ENCODE peak calls at places on chromosomes 1 and 21, in four cellular contexts. One of them, this sample, is unnamed.

GRCh38 chr1:18560692-18561091 is 70.0 kb upstream of the PAX7 start:
- DNase-seq in stimulated activated naive CD8-positive, alpha-beta T cell treated with anti-CD3 and anti-CD28 coated beads, Interleukin-15, Interleukin-2, amounts not matched to agents 100 U/mL and 50 U/mL, for 24 hours: no peak
- DNase-seq in left ventricle myocardium inferior: no peak
- DNase-seq in activated T-cell treated with anti-CD3 and anti-CD28 coated beads for 1 hour: no peak
- DNase-seq in this sample: no peak

GRCh38 chr1:93882269-93882668 is 3.3 kb upstream of the DNTTIP2 start:
- DNase-seq in stimulated activated naive CD8-positive, alpha-beta T cell treated with anti-CD3 and anti-CD28 coated beads, Interleukin-15, Interleukin-2, amounts not matched to agents 100 U/mL and 50 U/mL, for 24 hours: no peak
- DNase-seq in left ventricle myocardium inferior: no peak
- DNase-seq in activated T-cell treated with anti-CD3 and anti-CD28 coated beads for 1 hour: no peak
- DNase-seq in this sample: no peak

GRCh38 chr1:39110325-39110851 is 84.2 kb downstream of the NDUFS5 start:
- DNase-seq in stimulated activated naive CD8-positive, alpha-beta T cell treated with anti-CD3 and anti-CD28 coated beads, Interleukin-15, Interleukin-2, amounts not matched to agents 100 U/mL and 50 U/mL, for 24 hours: no peak
- DNase-seq in left ventricle myocardium inferior: no peak
- DNase-seq in activated T-cell treated with anti-CD3 and anti-CD28 coated beads for 1 hour: no peak
- DNase-seq in this sample: no peak

GRCh38 chr21:35059742-35060141 is 10.6 kb upstream of the RUNX1 start:
- DNase-seq in stimulated activated naive CD8-positive, alpha-beta T cell treated with anti-CD3 and anti-CD28 coated beads, Interleukin-15, Interleukin-2, amounts not matched to agents 100 U/mL and 50 U/mL, for 24 hours: no peak
- DNase-seq in left ventricle myocardium inferior: no peak
- DNase-seq in activated T-cell treated with anti-CD3 and anti-CD28 coated beads for 1 hour: no peak
- DNase-seq in this sample: no peak

GRCh38 chr1:94772230-94772641 is 47.9 kb upstream of the SLC44A3 start:
- DNase-seq in stimulated activated naive CD8-positive, alpha-beta T cell treated with anti-CD3 and anti-CD28 coated beads, Interleukin-15, Interleukin-2, amounts not matched to agents 100 U/mL and 50 U/mL, for 24 hours: no peak
- DNase-seq in left ventricle myocardium inferior: no peak
- DNase-seq in activated T-cell treated with anti-CD3 and anti-CD28 coated beads for 1 hour: no peak
- DNase-seq in this sample: no peak

GRCh38 chr1:9298282-9298681 is 5.6 kb downstream of the SPSB1 start:
- DNase-seq in stimulated activated naive CD8-positive, alpha-beta T cell treated with anti-CD3 and anti-CD28 coated beads, Interleukin-15, Interleukin-2, amounts not matched to agents 100 U/mL and 50 U/mL, for 24 hours: no peak
- DNase-seq in left ventricle myocardium inferior: no peak
- DNase-seq in activated T-cell treated with anti-CD3 and anti-CD28 coated beads for 1 hour: no peak
- DNase-seq in this sample: no peak

GRCh38 chr1:225921734-225922709 is 2.0 kb downstream of the PYCR2 start:
- DNase-seq in stimulated activated naive CD8-positive, alpha-beta T cell treated with anti-CD3 and anti-CD28 coated beads, Interleukin-15, Interleukin-2, amounts not matched to agents 100 U/mL and 50 U/mL, for 24 hours: no peak
- DNase-seq in left ventricle myocardium inferior: no peak
- DNase-seq in activated T-cell treated with anti-CD3 and anti-CD28 coated beads for 1 hour: no peak
- DNase-seq in this sample: no peak

GRCh38 chr1:59138402-59138801 is 158.5 kb upstream of the FGGY start:
- DNase-seq in stimulated activated naive CD8-positive, alpha-beta T cell treated with anti-CD3 and anti-CD28 coated beads, Interleukin-15, Interleukin-2, amounts not matched to agents 100 U/mL and 50 U/mL, for 24 hours: no peak
- DNase-seq in left ventricle myocardium inferior: no peak
- DNase-seq in activated T-cell treated with anti-CD3 and anti-CD28 coated beads for 1 hour: no peak
- DNase-seq in this sample: no peak

GRCh38 chr21:35641271-35642016 is 418.9 kb downstream of the SETD4 start:
- DNase-seq in stimulated activated naive CD8-positive, alpha-beta T cell treated with anti-CD3 and anti-CD28 coated beads, Interleukin-15, Interleukin-2, amounts not matched to agents 100 U/mL and 50 U/mL, for 24 hours: no peak
- DNase-seq in left ventricle myocardium inferior: no peak
- DNase-seq in activated T-cell treated with anti-CD3 and anti-CD28 coated beads for 1 hour: no peak
- DNase-seq in this sample: no peak

GRCh38 chr1:241749041-241749798 is 97.1 kb downstream of the WDR64 start:
- DNase-seq in stimulated activated naive CD8-positive, alpha-beta T cell treated with anti-CD3 and anti-CD28 coated beads, Interleukin-15, Interleukin-2, amounts not matched to agents 100 U/mL and 50 U/mL, for 24 hours: no peak
- DNase-seq in left ventricle myocardium inferior: no peak
- DNase-seq in activated T-cell treated with anti-CD3 and anti-CD28 coated beads for 1 hour: no peak
- DNase-seq in this sample: no peak

GRCh38 chr1:238701024-238701423 is 685.3 kb upstream of the CHRM3 start:
- DNase-seq in stimulated activated naive CD8-positive, alpha-beta T cell treated with anti-CD3 and anti-CD28 coated beads, Interleukin-15, Interleukin-2, amounts not matched to agents 100 U/mL and 50 U/mL, for 24 hours: no peak
- DNase-seq in left ventricle myocardium inferior: no peak
- DNase-seq in activated T-cell treated with anti-CD3 and anti-CD28 coated beads for 1 hour: no peak
- DNase-seq in this sample: no peak

GRCh38 chr1:229171934-229172333 is 99.0 kb upstream of the RAB4A start:
- DNase-seq in stimulated activated naive CD8-positive, alpha-beta T cell treated with anti-CD3 and anti-CD28 coated beads, Interleukin-15, Interleukin-2, amounts not matched to agents 100 U/mL and 50 U/mL, for 24 hours: no peak
- DNase-seq in left ventricle myocardium inferior: no peak
- DNase-seq in activated T-cell treated with anti-CD3 and anti-CD28 coated beads for 1 hour: no peak
- DNase-seq in this sample: no peak

GRCh38 chr1:4519954-4520353 is 134.5 kb upstream of the AJAP1 start:
- DNase-seq in stimulated activated naive CD8-positive, alpha-beta T cell treated with anti-CD3 and anti-CD28 coated beads, Interleukin-15, Interleukin-2, amounts not matched to agents 100 U/mL and 50 U/mL, for 24 hours: no peak
- DNase-seq in left ventricle myocardium inferior: no peak
- DNase-seq in activated T-cell treated with anti-CD3 and anti-CD28 coated beads for 1 hour: no peak
- DNase-seq in this sample: no peak

This sample was measured in CD4-positive, alpha-beta T cell.